ENCODE peak calls at places on chromosomes 5 and 9, in nine cellular contexts. One of them, this sample, is unnamed.

GRCh38 chr5:68110894-68111293 is 104.7 kb upstream of the PIK3R1 start:
- DNase-seq in mucosa of descending colon: no peak
- DNase-seq in GM12864: no peak
- DNase-seq in left ventricle myocardium inferior: no peak
- DNase-seq in cardiac muscle cell: no peak
- DNase-seq in endothelial cell of umbilical vein: no peak
- DNase-seq in stomach: no peak
- DNase-seq in endothelial cell: no peak
- DNase-seq in psoas muscle: no peak
- DNase-seq in this sample: no peak

GRCh38 chr5:77397686-77398300 is 94.3 kb downstream of the WDR41 start:
- DNase-seq in endothelial cell: no peak
- DNase-seq in cardiac muscle cell: no peak
- DNase-seq in endothelial cell of umbilical vein: no peak
- DNase-seq in psoas muscle: no peak
- DNase-seq in GM12864: no peak
- DNase-seq in left ventricle myocardium inferior: no peak
- DNase-seq in stomach: no peak
- DNase-seq in mucosa of descending colon: no peak
- DNase-seq in this sample: no peak

GRCh38 chr5:124746916-124747769 is 704 bp upstream of the ZNF608 start:
- DNase-seq in cardiac muscle cell: peak
- DNase-seq in endothelial cell: peak
- DNase-seq in mucosa of descending colon: peak
- DNase-seq in endothelial cell of umbilical vein: peak
- DNase-seq in left ventricle myocardium inferior: peak
- DNase-seq in psoas muscle: peak
- DNase-seq in GM12864: peak
- DNase-seq in stomach: peak
- DNase-seq in this sample: peak

GRCh38 chr9:114311571-114312512 is 11.1 kb upstream of the ORM1 start:
- DNase-seq in psoas muscle: no peak
- DNase-seq in endothelial cell: no peak
- DNase-seq in GM12864: no peak
- DNase-seq in cardiac muscle cell: no peak
- DNase-seq in left ventricle myocardium inferior: no peak
- DNase-seq in endothelial cell of umbilical vein: no peak
- DNase-seq in stomach: peak
- DNase-seq in mucosa of descending colon: peak
- DNase-seq in this sample: no peak

GRCh38 chr5:119343766-119344165 is 12.1 kb upstream of the TNFAIP8 start:
- DNase-seq in psoas muscle: no peak
- DNase-seq in GM12864: no peak
- DNase-seq in mucosa of descending colon: no peak
- DNase-seq in endothelial cell of umbilical vein: no peak
- DNase-seq in stomach: no peak
- DNase-seq in left ventricle myocardium inferior: no peak
- DNase-seq in cardiac muscle cell: peak
- DNase-seq in endothelial cell: no peak
- DNase-seq in this sample: peak

GRCh38 chr9:79944991-79945390 is 373.2 kb downstream of the TLE4 start:
- DNase-seq in mucosa of descending colon: no peak
- DNase-seq in left ventricle myocardium inferior: no peak
- DNase-seq in GM12864: no peak
- DNase-seq in psoas muscle: no peak
- DNase-seq in cardiac muscle cell: no peak
- DNase-seq in endothelial cell: no peak
- DNase-seq in stomach: no peak
- DNase-seq in endothelial cell of umbilical vein: no peak
- DNase-seq in this sample: no peak

GRCh38 chr9:5015934-5016333 is 30.9 kb downstream of the JAK2 start:
- DNase-seq in GM12864: no peak
- DNase-seq in psoas muscle: no peak
- DNase-seq in stomach: no peak
- DNase-seq in endothelial cell: no peak
- DNase-seq in cardiac muscle cell: no peak
- DNase-seq in left ventricle myocardium inferior: no peak
- DNase-seq in mucosa of descending colon: no peak
- DNase-seq in endothelial cell of umbilical vein: no peak
- DNase-seq in this sample: no peak

GRCh38 chr5:93569295-93570164 is 11.5 kb downstream of the NR2F1-AS1 start:
- DNase-seq in psoas muscle: no peak
- DNase-seq in endothelial cell: no peak
- DNase-seq in left ventricle myocardium inferior: no peak
- DNase-seq in cardiac muscle cell: no peak
- DNase-seq in mucosa of descending colon: no peak
- DNase-seq in endothelial cell of umbilical vein: no peak
- DNase-seq in stomach: no peak
- DNase-seq in GM12864: no peak
- DNase-seq in this sample: no peak

GRCh38 chr5:96094904-96095303 is 133.3 kb upstream of the ELL2 start:
- DNase-seq in GM12864: no peak
- DNase-seq in mucosa of descending colon: no peak
- DNase-seq in psoas muscle: no peak
- DNase-seq in endothelial cell: no peak
- DNase-seq in cardiac muscle cell: peak
- DNase-seq in left ventricle myocardium inferior: no peak
- DNase-seq in stomach: no peak
- DNase-seq in endothelial cell of umbilical vein: no peak
- DNase-seq in this sample: peak

GRCh38 chr5:176436641-176437040 is 11.5 kb upstream of the FAF2 start:
- DNase-seq in left ventricle myocardium inferior: no peak
- DNase-seq in cardiac muscle cell: peak
- DNase-seq in psoas muscle: no peak
- DNase-seq in stomach: no peak
- DNase-seq in endothelial cell: no peak
- DNase-seq in GM12864: no peak
- DNase-seq in endothelial cell of umbilical vein: peak
- DNase-seq in mucosa of descending colon: no peak
- DNase-seq in this sample: peak

GRCh38 chr9:100206899-100207298 is 107.9 kb downstream of the INVS start:
- DNase-seq in stomach: no peak
- DNase-seq in left ventricle myocardium inferior: no peak
- DNase-seq in mucosa of descending colon: no peak
- DNase-seq in endothelial cell of umbilical vein: peak
- DNase-seq in psoas muscle: no peak
- DNase-seq in cardiac muscle cell: peak
- DNase-seq in GM12864: no peak
- DNase-seq in endothelial cell: no peak
- DNase-seq in this sample: no peak

GRCh38 chr9:134224130-134224826 is 59.9 kb upstream of the RNU6ATAC start:
- DNase-seq in endothelial cell of umbilical vein: no peak
- DNase-seq in GM12864: no peak
- DNase-seq in left ventricle myocardium inferior: no peak
- DNase-seq in endothelial cell: no peak
- DNase-seq in psoas muscle: peak
- DNase-seq in mucosa of descending colon: peak
- DNase-seq in stomach: no peak
- DNase-seq in cardiac muscle cell: no peak
- DNase-seq in this sample: no peak

GRCh38 chr9:119071636-119072035 is 297.6 kb downstream of the BRINP1 start:
- DNase-seq in endothelial cell of umbilical vein: no peak
- DNase-seq in stomach: no peak
- DNase-seq in GM12864: no peak
- DNase-seq in left ventricle myocardium inferior: no peak
- DNase-seq in cardiac muscle cell: no peak
- DNase-seq in psoas muscle: no peak
- DNase-seq in endothelial cell: no peak
- DNase-seq in mucosa of descending colon: no peak
- DNase-seq in this sample: no peak

GRCh38 chr5:65925094-65925600 is 1.2 kb upstream of the ERBIN start:
- DNase-seq in mucosa of descending colon: peak
- DNase-seq in endothelial cell of umbilical vein: peak
- DNase-seq in endothelial cell: peak
- DNase-seq in GM12864: peak
- DNase-seq in left ventricle myocardium inferior: peak
- DNase-seq in psoas muscle: peak
- DNase-seq in cardiac muscle cell: peak
- DNase-seq in stomach: peak
- DNase-seq in this sample: peak

GRCh38 chr5:136031713-136032112 is 2.9 kb downstream of the TGFBI start:
- DNase-seq in GM12864: no peak
- DNase-seq in stomach: no peak
- DNase-seq in left ventricle myocardium inferior: no peak
- DNase-seq in cardiac muscle cell: no peak
- DNase-seq in endothelial cell: no peak
- DNase-seq in endothelial cell of umbilical vein: no peak
- DNase-seq in mucosa of descending colon: no peak
- DNase-seq in psoas muscle: no peak
- DNase-seq in this sample: no peak

GRCh38 chr5:124660229-124661093 is 86.0 kb downstream of the ZNF608 start:
- DNase-seq in endothelial cell of umbilical vein: no peak
- DNase-seq in stomach: no peak
- DNase-seq in cardiac muscle cell: peak
- DNase-seq in GM12864: no peak
- DNase-seq in psoas muscle: no peak
- DNase-seq in left ventricle myocardium inferior: no peak
- DNase-seq in mucosa of descending colon: no peak
- DNase-seq in endothelial cell: no peak
- DNase-seq in this sample: peak

GRCh38 chr5:136053336-136054121 is 24.7 kb downstream of the TGFBI start:
- DNase-seq in GM12864: no peak
- DNase-seq in cardiac muscle cell: peak
- DNase-seq in left ventricle myocardium inferior: no peak
- DNase-seq in psoas muscle: peak
- DNase-seq in stomach: no peak
- DNase-seq in endothelial cell of umbilical vein: peak
- DNase-seq in mucosa of descending colon: no peak
- DNase-seq in endothelial cell: no peak
- DNase-seq in this sample: peak

GRCh38 chr9:125476645-125477044 is 215.0 kb downstream of the GAPVD1 start:
- DNase-seq in GM12864: no peak
- DNase-seq in cardiac muscle cell: no peak
- DNase-seq in endothelial cell of umbilical vein: no peak
- DNase-seq in mucosa of descending colon: no peak
- DNase-seq in endothelial cell: no peak
- DNase-seq in left ventricle myocardium inferior: no peak
- DNase-seq in psoas muscle: no peak
- DNase-seq in stomach: no peak
- DNase-seq in this sample: no peak

GRCh38 chr5:948472-949274 is 56.0 kb downstream of the TRIP13 start:
- DNase-seq in psoas muscle: peak
- DNase-seq in GM12864: no peak
- DNase-seq in mucosa of descending colon: peak
- DNase-seq in endothelial cell of umbilical vein: no peak
- DNase-seq in left ventricle myocardium inferior: no peak
- DNase-seq in endothelial cell: no peak
- DNase-seq in cardiac muscle cell: no peak
- DNase-seq in stomach: no peak
- DNase-seq in this sample: no peak

GRCh38 chr5:14204785-14205321 is 61.7 kb downstream of the TRIO start:
- DNase-seq in left ventricle myocardium inferior: peak
- DNase-seq in GM12864: no peak
- DNase-seq in mucosa of descending colon: peak
- DNase-seq in psoas muscle: peak
- DNase-seq in cardiac muscle cell: peak
- DNase-seq in endothelial cell of umbilical vein: peak
- DNase-seq in endothelial cell: no peak
- DNase-seq in stomach: peak
- DNase-seq in this sample: peak

GRCh38 chr9:69420611-69421270 is 95.7 kb downstream of the ENTREP1 start:
- DNase-seq in psoas muscle: no peak
- DNase-seq in endothelial cell: no peak
- DNase-seq in GM12864: no peak
- DNase-seq in cardiac muscle cell: no peak
- DNase-seq in endothelial cell of umbilical vein: no peak
- DNase-seq in stomach: no peak
- DNase-seq in mucosa of descending colon: no peak
- DNase-seq in left ventricle myocardium inferior: no peak
- DNase-seq in this sample: no peak
- TF ChIP-seq CTCF in psoas muscle: no peak
- TF ChIP-seq CTCF in endothelial cell: no peak
- TF ChIP-seq CTCF in GM12864: no peak
- TF ChIP-seq CTCF in cardiac muscle cell: no peak
- TF ChIP-seq CTCF in endothelial cell of umbilical vein: no peak
- TF ChIP-seq CTCF in stomach: no peak
- TF ChIP-seq CTCF in mucosa of descending colon: no peak
- TF ChIP-seq CTCF in left ventricle myocardium inferior: no peak
- TF ChIP-seq CTCF in this sample: no peak

GRCh38 chr5:79853676-79854418 is 137.2 kb downstream of the MTX3 start:
- DNase-seq in left ventricle myocardium inferior: no peak
- DNase-seq in endothelial cell: no peak
- DNase-seq in mucosa of descending colon: no peak
- DNase-seq in stomach: no peak
- DNase-seq in endothelial cell of umbilical vein: no peak
- DNase-seq in GM12864: peak
- DNase-seq in psoas muscle: no peak
- DNase-seq in cardiac muscle cell: peak
- DNase-seq in this sample: peak
- TF ChIP-seq CTCF in left ventricle myocardium inferior: no peak
- TF ChIP-seq CTCF in endothelial cell: no peak
- TF ChIP-seq CTCF in mucosa of descending colon: no peak
- TF ChIP-seq CTCF in stomach: no peak
- TF ChIP-seq CTCF in endothelial cell of umbilical vein: no peak
- TF ChIP-seq CTCF in GM12864: no peak
- TF ChIP-seq CTCF in psoas muscle: no peak
- TF ChIP-seq CTCF in cardiac muscle cell: no peak
- TF ChIP-seq CTCF in this sample: no peak

DNA sequence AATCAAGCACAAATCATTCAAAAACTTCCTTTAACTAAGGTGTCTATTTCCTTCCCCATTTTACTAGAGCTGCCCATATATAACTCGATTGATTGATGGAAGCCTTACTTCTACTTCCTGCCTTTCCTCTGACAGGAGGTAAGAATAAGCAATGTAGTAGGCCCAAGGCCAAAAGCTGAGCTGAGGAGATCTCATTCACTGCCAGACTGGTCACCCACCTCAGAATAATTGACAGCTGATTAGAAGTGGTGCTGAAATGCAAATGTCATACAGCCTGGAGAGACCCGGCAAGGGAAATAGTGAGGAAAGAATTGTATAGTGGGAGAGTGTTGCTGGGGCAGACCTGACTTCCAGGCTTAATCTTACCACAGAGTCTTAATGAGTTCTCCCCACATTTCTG is 239.9 kb downstream of the SAXO1 start:
- DNase-seq in stomach: no peak
- DNase-seq in psoas muscle: no peak
- DNase-seq in cardiac muscle cell: no peak
- DNase-seq in mucosa of descending colon: no peak
- DNase-seq in endothelial cell: no peak
- DNase-seq in endothelial cell of umbilical vein: peak
- DNase-seq in left ventricle myocardium inferior: no peak
- DNase-seq in GM12864: no peak
- DNase-seq in this sample: no peak
- TF ChIP-seq CTCF in stomach: no peak
- TF ChIP-seq CTCF in psoas muscle: no peak
- TF ChIP-seq CTCF in cardiac muscle cell: no peak
- TF ChIP-seq CTCF in mucosa of descending colon: no peak
- TF ChIP-seq CTCF in endothelial cell: no peak
- TF ChIP-seq CTCF in endothelial cell of umbilical vein: no peak
- TF ChIP-seq CTCF in left ventricle myocardium inferior: no peak
- TF ChIP-seq CTCF in GM12864: no peak
- TF ChIP-seq CTCF in this sample: no peak

DNA sequence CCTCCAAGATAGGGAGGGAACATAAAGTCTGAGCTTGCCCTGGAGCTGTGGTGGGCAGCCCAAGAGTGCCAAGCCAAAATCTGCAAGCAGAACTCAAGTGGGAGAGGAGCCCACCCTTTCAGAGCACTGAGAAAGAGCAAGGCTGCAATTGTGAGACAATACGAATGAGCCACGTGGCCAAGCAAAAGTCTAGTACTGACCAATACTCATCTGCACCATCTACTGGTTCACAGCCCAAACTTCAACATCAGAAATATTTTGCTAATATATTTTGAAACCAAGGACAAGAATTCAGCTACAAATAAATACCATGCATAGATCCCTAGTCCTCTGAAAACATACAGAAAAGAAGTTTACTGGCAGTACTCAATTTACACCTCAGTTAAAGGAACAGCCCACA is 696.2 kb upstream of the COX7C start:
- DNase-seq in GM12864: no peak
- DNase-seq in stomach: no peak
- DNase-seq in psoas muscle: no peak
- DNase-seq in endothelial cell: no peak
- DNase-seq in left ventricle myocardium inferior: no peak
- DNase-seq in mucosa of descending colon: no peak
- DNase-seq in endothelial cell of umbilical vein: no peak
- DNase-seq in cardiac muscle cell: no peak
- DNase-seq in this sample: no peak
- TF ChIP-seq CTCF in GM12864: no peak
- TF ChIP-seq CTCF in stomach: no peak
- TF ChIP-seq CTCF in psoas muscle: no peak
- TF ChIP-seq CTCF in endothelial cell: no peak
- TF ChIP-seq CTCF in left ventricle myocardium inferior: no peak
- TF ChIP-seq CTCF in mucosa of descending colon: no peak
- TF ChIP-seq CTCF in endothelial cell of umbilical vein: no peak
- TF ChIP-seq CTCF in cardiac muscle cell: no peak
- TF ChIP-seq CTCF in this sample: no peak